ENCODE peak calls at places on chromosomes 3 and 15, in eight cellular contexts. A is fibroblast of mammary gland, O is GM12865, V is Caco-2, K is AG04450, M is lung, S is mesothelial cell of epicardium, F is RWPE1. H is an unnamed sample.

GRCh38 chr3:122092460-122093165 is 37.5 kb downstream of the CD86 start:
- DNase-seq in M (no peak), V (no peak), O (peak), S (no peak), K (no peak), A (peak), F (peak), H (no peak)

GRCh38 chr3:127137113-127137512 is 55.8 kb upstream of the PRR23E start:
- DNase-seq in A (no peak), F (no peak), S (no peak), O (no peak), M (no peak), V (no peak), K (no peak), H (no peak)

GRCh38 chr15:98787190-98787589 is 138.9 kb downstream of the IGF1R start:
- DNase-seq in S (no peak), F (no peak), V (no peak), O (no peak), A (no peak), K (no peak), M (no peak), H (no peak)

GRCh38 chr15:100081454-100081853 is 260.3 kb downstream of the ADAMTS17 start:
- DNase-seq in A (no peak), S (no peak), M (no peak), O (no peak), K (no peak), F (no peak), V (no peak), H (no peak)

GRCh38 chr15:59074607-59075006 is 30.3 kb upstream of the CCNB2 start:
- DNase-seq in M (no peak), A (no peak), S (no peak), K (no peak), F (no peak), O (peak), V (no peak), H (no peak)

GRCh38 chr3:82020282-82020681 is 258.8 kb upstream of the GBE1 start:
- DNase-seq in S (no peak), A (no peak), M (no peak), V (no peak), O (no peak), K (no peak), F (no peak), H (no peak)

GRCh38 chr15:88834211-88834812 is 31.1 kb downstream of the ACAN start:
- DNase-seq in O (peak), V (no peak), M (no peak), S (peak), A (peak), K (no peak), F (peak), H (peak)

GRCh38 chr3:172717493-172718088 is 6.7 kb upstream of the NCEH1 start:
- DNase-seq in O (peak), K (no peak), F (no peak), M (no peak), V (no peak), S (no peak), A (peak), H (no peak)

GRCh38 chr3:31505353-31506048 is 27.2 kb upstream of the STT3B start:
- DNase-seq in F (no peak), M (no peak), K (no peak), V (no peak), A (no peak), S (no peak), O (no peak), H (no peak)

GRCh38 chr3:143121240-143122088 is 1.9 kb downstream of the CHST2 start:
- DNase-seq in K (peak), M (peak), A (peak), S (peak), F (no peak), V (no peak), O (peak), H (peak)

GRCh38 chr15:83068054-83068453 is 1.0 kb upstream of the BTBD1 start:
- DNase-seq in M (no peak), K (no peak), A (no peak), F (no peak), V (no peak), S (no peak), O (no peak), H (no peak)

GRCh38 chr15:83067638-83067962 is 548 bp upstream of the BTBD1 start:
- DNase-seq in O (no peak), A (no peak), K (no peak), M (no peak), F (no peak), V (no peak), S (no peak), H (no peak)

GRCh38 chr15:83066034-83066760 is 855 bp downstream of the BTBD1 start:
- DNase-seq in O (no peak), K (no peak), S (no peak), F (no peak), A (no peak), M (no peak), V (no peak), H (no peak)

GRCh38 chr15:83065431-83065830 is 1.6 kb downstream of the BTBD1 start:
- DNase-seq in M (no peak), O (no peak), K (no peak), F (no peak), V (no peak), A (no peak), S (no peak), H (no peak)

GRCh38 chr15:83066761-83067637 is at the start of gene BTBD1:
- DNase-seq in A (peak), S (peak), V (peak), O (peak), K (peak), M (peak), F (peak), H (peak)
- TF ChIP-seq CTCF in A (no peak), S (no peak), V (no peak), O (no peak), K (no peak), M (no peak), F (no peak), H (peak)

GRCh38 chr3:179321585-179322322 is 1.1 kb upstream of the ZNF639 start:
- DNase-seq in O (peak), F (peak), K (no peak), V (no peak), A (peak), S (no peak), M (no peak), H (peak)
- TF ChIP-seq CTCF in O (peak), F (peak), K (peak), V (peak), A (peak), S (no peak), M (no peak), H (peak)

GRCh38 chr3:25781145-25781757 is 2.0 kb downstream of the NGLY1 start:
- DNase-seq in K (no peak), V (no peak), M (no peak), S (no peak), O (no peak), A (no peak), F (no peak), H (no peak)

GRCh38 chr3:25782636-25782937 is 656 bp downstream of the NGLY1 start:
- DNase-seq in S (no peak), F (no peak), A (no peak), O (no peak), M (no peak), K (no peak), V (no peak), H (no peak)

GRCh38 chr3:25783661-25784512 is 644 bp upstream of the NGLY1 start:
- DNase-seq in O (peak), S (peak), F (peak), K (no peak), M (peak), V (peak), A (peak), H (peak)

GRCh38 chr3:25781758-25782594 is 1.3 kb downstream of the NGLY1 start:
- DNase-seq in F (no peak), V (no peak), A (no peak), S (no peak), K (no peak), M (no peak), O (peak), H (no peak)

GRCh38 chr3:25782938-25783660 is at the start of gene NGLY1:
- DNase-seq in V (peak), O (peak), A (peak), S (peak), M (peak), F (peak), K (peak), H (peak)
- TF ChIP-seq CTCF in V (no peak), O (no peak), A (no peak), S (peak), M (no peak), F (no peak), K (no peak), H (peak)

DNA sequence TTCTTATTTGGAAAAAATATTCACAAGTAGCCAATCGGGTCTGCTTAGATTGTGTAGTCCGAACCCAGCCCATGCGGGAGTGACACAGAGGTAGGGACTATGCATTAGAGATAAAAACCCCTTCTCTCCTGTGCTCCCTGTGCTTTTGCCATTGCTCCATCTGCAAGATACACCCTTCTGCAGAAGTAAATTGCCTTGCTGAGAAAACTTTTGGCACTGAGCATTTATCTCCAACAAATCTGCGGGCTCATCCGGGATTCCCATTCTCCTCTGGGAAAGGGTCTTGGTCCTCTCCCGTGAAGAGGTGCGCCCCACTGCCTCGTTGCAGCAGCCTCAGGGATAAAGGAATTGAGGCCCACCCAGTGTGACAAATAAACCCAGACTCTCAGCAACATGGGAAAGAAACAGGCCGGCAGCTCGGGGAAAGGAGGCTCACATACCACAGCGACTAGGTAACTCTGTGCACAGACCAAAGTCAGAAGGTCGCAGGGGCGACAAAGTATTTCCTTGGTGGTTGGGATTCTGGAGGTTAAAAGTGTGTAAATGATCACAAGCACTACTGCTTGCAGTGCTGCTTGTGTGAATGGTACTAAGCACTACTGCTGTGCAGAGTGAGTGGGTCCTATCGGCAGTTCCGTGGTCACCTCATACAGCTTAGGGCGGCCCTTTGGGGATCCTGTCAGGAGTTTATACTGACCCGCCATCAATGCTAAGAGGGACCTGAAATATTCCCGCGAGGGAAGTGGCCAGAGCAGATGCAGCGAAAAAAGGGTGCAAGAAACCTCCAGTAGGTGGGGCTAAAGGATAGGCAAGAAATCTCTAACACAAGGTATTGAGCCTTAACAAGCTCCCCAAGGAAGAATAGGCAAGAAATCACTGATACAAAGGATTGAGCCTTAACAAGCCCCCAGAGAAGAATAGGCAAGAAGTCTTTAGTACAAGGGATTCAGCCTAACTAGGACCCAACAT is 54.3 kb downstream of the GSK3B start:
- DNase-seq in V (no peak), A (no peak), S (no peak), M (no peak), O (no peak), K (no peak), F (no peak), H (no peak)
- TF ChIP-seq CTCF in V (no peak), A (peak), S (no peak), M (no peak), O (no peak), K (no peak), F (no peak), H (peak)

GRCh38 chr3:129625071-129625874 is 18.8 kb upstream of the PLXND1 start:
- DNase-seq in M (no peak), V (no peak), A (no peak), F (no peak), O (no peak), S (no peak), K (no peak), H (no peak)

GRCh38 chr3:129629011-129629410 is 22.5 kb upstream of the PLXND1 start:
- DNase-seq in F (no peak), K (no peak), M (no peak), A (no peak), S (no peak), O (no peak), V (no peak), H (no peak)

GRCh38 chr3:129628169-129628522 is 21.7 kb upstream of the PLXND1 start:
- DNase-seq in S (no peak), M (no peak), F (no peak), K (no peak), V (no peak), O (no peak), A (peak), H (no peak)

GRCh38 chr3:129627350-129628168 is 21.1 kb upstream of the PLXND1 start:
- DNase-seq in V (peak), K (no peak), A (peak), M (peak), O (peak), F (peak), S (peak), H (peak)

GRCh38 chr3:129626744-129627349 is 20.4 kb upstream of the PLXND1 start:
- DNase-seq in F (peak), S (peak), V (peak), K (no peak), O (peak), A (peak), M (peak), H (peak)
- TF ChIP-seq CTCF in F (no peak), S (no peak), V (peak), K (no peak), O (peak), A (no peak), M (no peak), H (no peak)

GRCh38 chr15:75636026-75636425 is 4.0 kb downstream of the IMP3 start:
- DNase-seq in M (no peak), A (no peak), S (no peak), V (no peak), F (no peak), K (no peak), O (no peak), H (no peak)
- TF ChIP-seq CTCF in M (no peak), A (no peak), S (no peak), V (no peak), F (no peak), K (no peak), O (no peak), H (no peak)